ENCODE peak calls at places on chromosomes 2 and 18, in six cellular contexts. J is cardiac muscle cell, T is upper lobe of right lung, O is pancreas, H is heart left ventricle, C is HCT116. W is an unnamed sample.

GRCh38 chr2:69017876-69018275 is 4.9 kb downstream of the ANTXR1 start:
- DNase-seq in J (no peak), T (no peak), O (no peak), H (no peak), C (no peak), W (no peak)

GRCh38 chr2:158153270-158154015 is 51.8 kb downstream of the UPP2 start:
- DNase-seq in J (no peak), T (no peak), O (no peak), H (no peak), C (no peak), W (no peak)

GRCh38 chr2:88197732-88198131 is 27.6 kb downstream of the THNSL2 start:
- DNase-seq in J (no peak), T (no peak), O (no peak), H (no peak), C (no peak), W (no peak)

GRCh38 chr2:205682239-205683021 is at the start of gene NRP2:
- DNase-seq in J (peak; percentile 91), T (peak; percentile 91), O (peak; percentile 43), H (peak; percentile 79), C (peak; percentile 21), W (peak; percentile 66)

GRCh38 chr2:186903183-186903582 is 54.2 kb upstream of the ZSWIM2 start:
- DNase-seq in J (peak; percentile 38), T (no peak), O (no peak), H (no peak), C (no peak), W (no peak)

GRCh38 chr2:38095996-38096861 is 20.3 kb upstream of the CYP1B1 start:
- DNase-seq in J (peak; percentile 57), T (no peak), O (no peak), H (peak; percentile 82), C (no peak), W (no peak)

GRCh38 chr2:192286093-192286701 is 91.5 kb upstream of the TMEFF2 start:
- DNase-seq in J (peak; percentile 78), T (no peak), O (no peak), H (no peak), C (peak; percentile 31), W (no peak)

GRCh38 chr2:183207110-183207509 is 82.9 kb downstream of the NUP35 start:
- DNase-seq in J (peak; percentile 57), T (no peak), O (no peak), H (no peak), C (peak; percentile 1), W (no peak)

DNA sequence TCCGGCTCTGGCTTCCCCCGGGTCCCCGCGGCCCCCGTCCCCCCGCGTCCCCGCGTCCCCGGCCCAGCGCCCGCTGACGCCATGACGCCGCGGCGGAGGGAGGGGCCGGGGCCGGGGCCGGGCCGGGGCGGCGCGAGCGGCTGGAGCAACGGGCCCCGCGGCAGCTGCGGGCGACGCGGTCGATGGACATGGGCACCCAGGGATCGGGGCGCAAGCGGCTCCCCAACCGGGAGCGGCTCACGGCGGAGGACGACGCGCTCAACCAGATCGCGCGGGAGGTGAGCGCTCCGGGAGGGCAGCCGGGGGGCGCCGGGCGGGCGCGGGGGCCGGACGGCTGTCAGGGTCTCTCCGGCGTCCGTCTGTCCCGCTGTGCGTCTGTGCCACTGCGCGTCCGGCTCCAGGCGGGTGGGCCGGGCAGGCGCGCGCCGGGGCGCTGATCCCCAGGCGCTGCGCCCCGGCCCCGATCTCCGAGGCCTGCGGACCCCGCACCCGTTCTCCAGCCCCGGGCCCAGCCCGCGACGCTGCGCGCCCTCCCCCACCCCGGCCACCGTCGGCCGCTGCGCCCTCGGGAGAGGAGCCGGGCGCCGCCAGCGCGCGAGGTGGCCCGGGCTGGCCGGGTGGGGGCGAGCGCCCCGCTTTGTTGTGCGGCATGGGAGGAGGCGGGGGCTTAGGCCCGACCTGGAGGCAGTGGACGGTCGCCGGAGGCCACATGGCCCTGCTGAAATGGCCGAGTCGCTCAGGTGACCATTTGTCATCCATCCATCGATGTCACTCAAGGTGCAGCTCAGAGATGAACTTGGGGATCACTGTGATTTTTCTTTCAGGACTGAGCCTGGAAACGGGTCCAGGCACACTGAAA is at the start of gene LRRFIP1:
- DNase-seq in J (peak; percentile 35), T (peak; percentile 80), O (peak; percentile 34), H (peak; percentile 68), C (no peak), W (peak; percentile 76)
- TF ChIP-seq CTCF in J (no peak), T (no peak), O (no peak), H (no peak), C (no peak), W (no peak)

GRCh38 chr2:132953771-132954170 is 283.8 kb upstream of the LYPD1 start:
- DNase-seq in J (no peak), T (no peak), O (no peak), H (no peak), C (no peak), W (no peak)
- TF ChIP-seq CTCF in J (no peak), T (no peak), O (no peak), H (no peak), C (no peak), W (no peak)

DNA sequence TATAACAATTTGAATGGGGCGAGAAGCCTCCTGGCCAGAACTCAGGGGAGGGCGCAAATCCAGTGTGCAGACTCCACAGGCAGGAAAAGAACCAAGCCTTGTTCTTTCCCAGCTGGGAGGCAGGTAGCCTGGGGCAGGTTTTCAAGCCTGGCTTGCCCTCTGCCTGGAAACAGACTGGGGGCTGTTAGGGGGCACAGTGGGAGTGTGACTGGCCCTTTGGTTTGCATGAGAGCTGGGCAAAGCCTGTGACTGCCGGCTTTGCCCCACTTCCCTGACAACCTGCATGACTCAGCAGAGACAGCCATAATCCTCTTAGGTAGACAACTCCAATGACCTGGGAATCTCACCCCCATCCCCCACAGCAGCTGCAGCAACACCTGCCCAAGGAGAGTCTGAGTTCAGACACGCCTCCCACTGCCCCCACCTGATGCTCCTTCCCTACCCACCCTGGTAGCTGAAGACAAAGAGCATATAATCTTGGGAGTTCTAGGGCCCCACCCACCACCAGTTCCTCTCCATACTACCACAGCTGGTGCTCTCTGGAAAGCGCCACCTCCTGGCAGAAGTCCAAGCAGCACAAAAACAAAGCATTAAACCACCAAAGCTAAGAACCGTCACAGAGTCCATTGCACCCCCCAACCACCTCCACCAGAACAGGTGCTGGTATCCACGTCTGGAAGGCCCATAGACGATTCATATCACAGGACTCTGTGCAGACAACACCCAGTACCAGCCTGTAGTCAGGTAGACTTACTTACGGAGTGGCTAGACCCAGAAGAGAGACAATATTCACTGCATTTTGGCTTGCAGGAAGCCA is 402.5 kb downstream of the STK39 start:
- DNase-seq in J (no peak), T (no peak), O (no peak), H (no peak), C (peak; percentile 29), W (no peak)
- TF ChIP-seq CTCF in J (no peak), T (no peak), O (no peak), H (no peak), C (peak; percentile 52), W (peak; percentile 44)

GRCh38 chr18:57856128-57856527 is 53.0 kb upstream of the ATP8B1 start:
- DNase-seq in J (no peak), T (no peak), O (no peak), H (no peak), C (no peak), W (no peak)

GRCh38 chr18:57856707-57857280 is 53.7 kb upstream of the ATP8B1 start:
- DNase-seq in J (no peak), T (no peak), O (no peak), H (no peak), C (no peak), W (no peak)

GRCh38 chr18:57854726-57855125 is 51.6 kb upstream of the ATP8B1 start:
- DNase-seq in J (no peak), T (no peak), O (no peak), H (no peak), C (no peak), W (no peak)

GRCh38 chr18:57863706-57864105 is 60.6 kb upstream of the ATP8B1 start:
- DNase-seq in J (no peak), T (no peak), O (no peak), H (no peak), C (no peak), W (no peak)

DNA sequence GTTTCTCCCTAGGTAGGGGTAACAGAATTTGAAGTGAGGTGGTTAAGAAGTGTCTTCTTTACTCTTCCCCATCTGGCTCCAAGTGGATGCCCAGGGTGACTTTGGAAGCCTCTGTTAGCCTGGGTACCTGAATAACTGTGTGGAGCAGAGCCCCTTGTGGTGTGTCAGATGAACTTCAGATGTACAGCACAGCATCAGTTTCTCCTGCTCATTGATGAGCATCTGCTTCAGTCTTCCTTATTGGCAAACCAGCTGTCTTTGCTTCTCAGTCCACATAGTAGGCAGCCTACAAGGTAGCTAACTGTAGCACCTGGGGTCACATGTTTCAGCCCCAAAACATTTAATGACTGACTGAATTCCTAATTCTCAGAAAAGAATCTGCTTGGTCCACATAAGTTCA is 56.2 kb upstream of the ATP8B1 start:
- DNase-seq in J (peak; percentile 53), T (no peak), O (no peak), H (no peak), C (peak; percentile 32), W (no peak)
- TF ChIP-seq CTCF in J (peak; percentile 71), T (peak; percentile 41), O (peak; percentile 24), H (no peak), C (peak; percentile 66), W (peak; percentile 27)

DNA sequence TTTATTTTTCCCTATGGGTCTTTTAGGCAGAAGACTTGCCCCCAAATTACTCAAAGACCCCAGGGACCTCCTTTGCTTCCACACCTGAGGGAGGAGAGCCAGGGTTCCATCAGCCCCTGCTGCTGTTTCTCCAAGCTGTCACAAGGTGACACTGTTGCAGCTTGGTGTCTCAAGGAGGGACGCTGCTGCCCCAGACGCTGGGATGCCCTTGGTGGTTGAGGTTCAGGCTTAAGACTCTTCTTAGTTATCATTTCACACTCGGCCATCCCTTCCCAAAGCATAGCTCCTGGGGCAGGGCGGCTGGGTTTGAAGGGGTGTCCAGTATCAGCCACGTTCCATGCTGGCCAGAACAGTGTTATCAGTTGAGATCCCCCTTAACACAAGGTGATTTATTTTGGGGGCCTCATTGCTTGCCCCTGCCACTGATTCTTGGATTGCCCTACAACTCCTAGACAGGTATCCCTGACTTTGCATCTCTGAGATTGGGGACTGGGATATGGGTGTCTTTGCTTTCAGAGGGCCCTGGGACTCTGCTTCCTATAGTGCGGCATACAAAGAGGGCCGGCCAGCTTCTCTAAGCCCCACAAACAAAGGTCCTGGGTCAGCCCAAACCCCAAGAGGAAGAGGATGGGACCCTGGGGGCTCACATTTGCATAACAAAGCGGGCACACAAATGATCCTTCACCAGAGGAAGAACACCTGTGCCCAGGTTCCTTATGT is 22.7 kb downstream of the GPR55 start:
- DNase-seq in J (peak; percentile 85), T (peak; percentile 67), O (no peak), H (peak; percentile 52), C (peak; percentile 54), W (no peak)
- TF ChIP-seq CTCF in J (peak; percentile 93), T (peak; percentile 81), O (peak; percentile 13), H (peak; percentile 44), C (peak; percentile 92), W (peak; percentile 54)

W was measured in D721Med.